ENCODE peak calls at places on chromosome 16, in seven cellular contexts. N, I, U, Z, F, K and H are unnamed samples.

GRCh38 chr16:67883146-67883871 is 1.4 kb upstream of the NRN1L start:
- DNase-seq in N (no peak), I (no peak), U (no peak), Z (no peak), F (no peak), K (no peak), H (no peak)

GRCh38 chr16:85843471-85844168 is 44.1 kb downstream of the COX4I1 start:
- DNase-seq in N (no peak), I (no peak), U (peak; percentile 5), Z (no peak), F (no peak), K (no peak), H (no peak)

GRCh38 chr16:17160285-17160854 is 310.4 kb downstream of the XYLT1 start:
- DNase-seq in N (no peak), I (no peak), U (no peak), Z (no peak), F (no peak), K (no peak), H (peak; percentile 67)

GRCh38 chr16:68068926-68069325 is 16.2 kb upstream of the NFATC3 start:
- DNase-seq in N (no peak), I (no peak), U (no peak), Z (no peak), F (no peak), K (no peak), H (no peak)

GRCh38 chr16:88696441-88696840 is 9.8 kb downstream of the RNF166 start:
- DNase-seq in N (no peak), I (no peak), U (no peak), Z (no peak), F (no peak), K (no peak), H (no peak)

GRCh38 chr16:17784073-17784472 is 313.3 kb upstream of the XYLT1 start:
- DNase-seq in N (no peak), I (no peak), U (no peak), Z (no peak), F (no peak), K (no peak), H (no peak)

GRCh38 chr16:85424260-85425060 is 188.7 kb upstream of the GSE1 start:
- DNase-seq in N (peak; percentile 76), I (no peak), U (peak; percentile 35), Z (peak; percentile 7), F (no peak), K (peak; percentile 66), H (no peak)

GRCh38 chr16:30985401-30986128 is 558 bp downstream of the HSD3B7 start:
- DNase-seq in N (peak; percentile 41), I (no peak), U (no peak), Z (no peak), F (no peak), K (no peak), H (peak; percentile 80)

GRCh38 chr16:1512774-1513173 is 19.6 kb downstream of the TELO2 start:
- DNase-seq in N (no peak), I (no peak), U (no peak), Z (no peak), F (no peak), K (no peak), H (no peak)

GRCh38 chr16:9008335-9009260 is 44.9 kb upstream of the USP7 start:
- DNase-seq in N (no peak), I (peak; percentile 66), U (peak; percentile 85), Z (peak; percentile 70), F (peak; percentile 79), K (peak; percentile 91), H (peak; percentile 9)

GRCh38 chr16:78310990-78311561 is 211.6 kb downstream of the WWOX start:
- DNase-seq in N (no peak), I (no peak), U (no peak), Z (no peak), F (no peak), K (no peak), H (peak; percentile 22)

GRCh38 chr16:2102471-2102870 is 33.2 kb downstream of the PKD1 start:
- DNase-seq in N (no peak), I (no peak), U (no peak), Z (no peak), F (no peak), K (no peak), H (no peak)

GRCh38 chr16:20844588-20844987 is 38.3 kb downstream of the REXO5 start:
- DNase-seq in N (no peak), I (no peak), U (no peak), Z (no peak), F (no peak), K (no peak), H (no peak)

GRCh38 chr16:46885960-46886763 is 2.0 kb downstream of the GPT2 start:
- DNase-seq in N (no peak), I (no peak), U (no peak), Z (no peak), F (no peak), K (no peak), H (no peak)

GRCh38 chr16:35598696-35599332 is 2139.4 kb downstream of the TP53TG3F start:
- DNase-seq in N (peak; percentile 28), I (no peak), U (no peak), Z (no peak), F (no peak), K (no peak), H (no peak)

GRCh38 chr16:86517033-86517432 is 6.7 kb downstream of the FOXF1 start:
- DNase-seq in N (no peak), I (no peak), U (no peak), Z (no peak), F (no peak), K (no peak), H (no peak)

GRCh38 chr16:48911700-48912099 is 301.7 kb upstream of the N4BP1 start:
- DNase-seq in N (no peak), I (no peak), U (no peak), Z (no peak), F (no peak), K (no peak), H (no peak)

GRCh38 chr16:56424791-56425438 is 430 bp downstream of the AMFR start:
- DNase-seq in N (no peak), I (peak; percentile 17), U (peak; percentile 55), Z (peak; percentile 38), F (peak; percentile 76), K (peak; percentile 92), H (peak; percentile 30)

GRCh38 chr16:8989099-8989878 is 25.6 kb upstream of the USP7 start:
- DNase-seq in N (no peak), I (no peak), U (no peak), Z (no peak), F (no peak), K (no peak), H (no peak)

GRCh38 chr16:76502555-76502954 is 225.4 kb downstream of the CNTNAP4 start:
- DNase-seq in N (no peak), I (no peak), U (no peak), Z (no peak), F (no peak), K (no peak), H (no peak)

GRCh38 chr16:6884002-6884401 is 448.6 kb upstream of the RBFOX1 start:
- DNase-seq in N (no peak), I (no peak), U (no peak), Z (no peak), F (no peak), K (no peak), H (no peak)

GRCh38 chr16:3878610-3879009 is 1.9 kb downstream of the CREBBP start:
- DNase-seq in N (no peak), I (no peak), U (no peak), Z (no peak), F (no peak), K (no peak), H (no peak)

GRCh38 chr16:80372341-80372740 is 168.5 kb upstream of the DYNLRB2 start:
- DNase-seq in N (no peak), I (no peak), U (no peak), Z (no peak), F (no peak), K (no peak), H (no peak)

GRCh38 chr16:3879887-3880564 is 487 bp downstream of the CREBBP start:
- DNase-seq in N (no peak), I (peak; percentile 53), U (peak; percentile 83), Z (peak; percentile 82), F (peak; percentile 88), K (peak; percentile 95), H (peak; percentile 59)

GRCh38 chr16:54417384-54417783 is 130.8 kb upstream of the IRX3 start:
- DNase-seq in N (no peak), I (no peak), U (no peak), Z (no peak), F (no peak), K (no peak), H (no peak)

GRCh38 chr16:24013733-24014645 is 178.2 kb downstream of the PRKCB start:
- DNase-seq in N (no peak), I (peak; percentile 25), U (no peak), Z (no peak), F (no peak), K (peak; percentile 91), H (no peak)

GRCh38 chr16:89909777-89910716 is 8.6 kb upstream of the MC1R start:
- DNase-seq in N (no peak), I (peak; percentile 66), U (peak; percentile 86), Z (peak; percentile 82), F (peak; percentile 82), K (peak; percentile 93), H (peak; percentile 52)

GRCh38 chr16:80680839-80681238 is 123.6 kb downstream of the CDYL2 start:
- DNase-seq in N (no peak), I (no peak), U (no peak), Z (no peak), F (no peak), K (no peak), H (no peak)

GRCh38 chr16:29790949-29791844 is 646 bp downstream of the KIF22 start:
- DNase-seq in N (no peak), I (no peak), U (no peak), Z (no peak), F (no peak), K (no peak), H (no peak)

GRCh38 chr16:50548659-50549560 is 714 bp downstream of the NKD1 start:
- DNase-seq in N (no peak), I (no peak), U (no peak), Z (no peak), F (no peak), K (peak; percentile 89), H (no peak)

GRCh38 chr16:49478107-49478506 is 104.5 kb downstream of the C16orf78 start:
- DNase-seq in N (no peak), I (no peak), U (peak; percentile 1), Z (no peak), F (peak; percentile 39), K (peak; percentile 34), H (no peak)

GRCh38 chr16:23500212-23500865 is 10.0 kb downstream of the GGA2 start:
- DNase-seq in N (no peak), I (no peak), U (peak; percentile 41), Z (no peak), F (no peak), K (peak; percentile 71), H (no peak)

GRCh38 chr16:84822990-84823389 is 3.2 kb downstream of the CRISPLD2 start:
- DNase-seq in N (no peak), I (no peak), U (no peak), Z (no peak), F (no peak), K (no peak), H (no peak)

GRCh38 chr16:84502581-84502980 is 1.9 kb downstream of the MEAK7 start:
- DNase-seq in N (no peak), I (no peak), U (no peak), Z (no peak), F (peak; percentile 13), K (no peak), H (no peak)

GRCh38 chr16:1026057-1026783 is 44.6 kb downstream of the SOX8 start:
- DNase-seq in N (no peak), I (no peak), U (no peak), Z (no peak), F (no peak), K (no peak), H (no peak)